ENCODE peak calls at places on chromosomes 6 and 20, in four cellular contexts. O is uterus, D is thyroid gland, Z is GM10248. X is an unnamed sample.
A peak's percentile ranks its signal among the peaks of the same experiment; 100 is the strongest.

GRCh38 chr20:63513207-63513606 is 7.4 kb upstream of the PPDPF start:
- DNase-seq in O (no peak), Z (no peak), D (no peak), X (no peak)

GRCh38 chr6:134495893-134496253 is 178.0 kb upstream of the SGK1 start:
- DNase-seq in Z (no peak), D (no peak), O (no peak), X (peak; percentile 50)

GRCh38 chr6:7914991-7915789 is 4.6 kb upstream of the TXNDC5 start:
- DNase-seq in Z (no peak), D (peak; percentile 21), O (peak; percentile 69), X (no peak)

GRCh38 chr20:37943033-37943432 is 40.1 kb downstream of the VSTM2L start:
- DNase-seq in O (no peak), Z (no peak), D (peak; percentile 85), X (no peak)

GRCh38 chr20:47992021-47992467 is 206.8 kb upstream of the SULF2 start:
- DNase-seq in Z (no peak), O (no peak), D (no peak), X (no peak)

GRCh38 chr20:62570897-62571666 is 71.2 kb upstream of the SLCO4A1 start:
- DNase-seq in Z (no peak), D (no peak), O (no peak), X (no peak)

GRCh38 chr6:36200998-36201596 is 4.6 kb downstream of the BRPF3 start:
- DNase-seq in D (no peak), O (no peak), Z (no peak), X (no peak)

GRCh38 chr20:54044156-54044555 is 26.2 kb downstream of the BCAS1 start:
- DNase-seq in D (no peak), O (peak; percentile 62), Z (no peak), X (peak; percentile 40)

GRCh38 chr20:4449977-4450715 is 271.6 kb upstream of the PRND start:
- DNase-seq in O (no peak), Z (no peak), D (no peak), X (no peak)

GRCh38 chr6:169038691-169039090 is 215.0 kb downstream of the THBS2 start:
- DNase-seq in Z (no peak), D (no peak), O (no peak), X (no peak)

GRCh38 chr20:59672576-59672975 is 68.2 kb downstream of the PHACTR3 start:
- DNase-seq in Z (no peak), O (no peak), D (no peak), X (no peak)

GRCh38 chr6:25404693-25405169 is 125.6 kb downstream of the CARMIL1 start:
- DNase-seq in Z (peak; percentile 46), D (no peak), O (no peak), X (no peak)

GRCh38 chr6:150723857-150724256 is 124.2 kb downstream of the PLEKHG1 start:
- DNase-seq in Z (no peak), O (no peak), D (no peak), X (peak; percentile 55)

GRCh38 chr6:112235956-112236355 is 18.4 kb downstream of the LAMA4 start:
- DNase-seq in O (no peak), Z (no peak), D (no peak), X (no peak)